ENCODE peak calls at places on chromosomes 7 and 10, in ten cellular contexts. B, S, I, Q, H, C, X, O, U and N are unnamed samples.

GRCh38 chr10:102222798-102223197 is 3.3 kb upstream of the ELOVL3 start:
- DNase-seq in C (no peak), B (no peak), I (no peak), O (no peak), Q (no peak), S (no peak), U (no peak), X (no peak), H (no peak), N (no peak)

GRCh38 chr7:129176853-129177369 is 11.5 kb upstream of the SMO start:
- DNase-seq in S (no peak), X (no peak), I (no peak), Q (no peak), C (no peak), B (no peak), O (no peak), U (no peak), H (no peak), N (no peak)

GRCh38 chr7:142557971-142558582 is 191.2 kb upstream of the PRSS1 start:
- DNase-seq in S (peak), H (no peak), C (no peak), B (no peak), I (peak), O (no peak), Q (peak), U (no peak), X (no peak), N (peak)

GRCh38 chr7:135661311-135662122 is 797 bp upstream of the STMP1 start:
- DNase-seq in I (peak), H (no peak), X (no peak), Q (no peak), C (no peak), B (no peak), U (no peak), O (no peak), S (no peak), N (no peak)

GRCh38 chr10:78664929-78665525 is 403.7 kb upstream of the ZMIZ1 start:
- DNase-seq in H (no peak), I (no peak), X (no peak), O (no peak), S (peak), C (no peak), Q (peak), B (no peak), U (no peak), N (no peak)

GRCh38 chr10:26439436-26440090 is 1.4 kb downstream of the APBB1IP start:
- DNase-seq in O (no peak), U (no peak), Q (no peak), S (no peak), H (no peak), X (no peak), B (no peak), C (no peak), I (no peak), N (no peak)

GRCh38 chr10:128859738-128860386 is 607.2 kb upstream of the MGMT start:
- DNase-seq in I (no peak), S (peak), X (no peak), H (no peak), O (peak), C (no peak), U (no peak), B (no peak), Q (peak), N (no peak)

GRCh38 chr10:132798876-132799275 is 12.9 kb upstream of the NKX6-2 start:
- DNase-seq in S (no peak), I (no peak), X (no peak), O (no peak), B (no peak), U (no peak), C (no peak), H (no peak), Q (no peak), N (no peak)

GRCh38 chr10:19815478-19816419 is 483 bp upstream of the PLXDC2 start:
- DNase-seq in C (no peak), B (peak), O (peak), I (peak), Q (peak), X (peak), H (peak), U (no peak), S (peak), N (no peak)

GRCh38 chr10:62817120-62817762 is 1.1 kb upstream of the EGR2 start:
- DNase-seq in X (no peak), O (peak), U (no peak), H (peak), C (peak), Q (no peak), B (peak), S (peak), I (peak), N (no peak)

GRCh38 chr7:41005381-41005901 is 697.4 kb downstream of the INHBA start:
- DNase-seq in Q (peak), S (no peak), U (peak), I (no peak), O (no peak), H (no peak), X (no peak), C (no peak), B (no peak), N (peak)

GRCh38 chr7:2018786-2019692 is 213.7 kb downstream of the MAD1L1 start:
- DNase-seq in X (peak), S (no peak), H (no peak), U (peak), C (no peak), B (peak), Q (peak), I (no peak), O (peak), N (peak)

GRCh38 chr7:69832356-69832755 is 234.1 kb downstream of the AUTS2 start:
- DNase-seq in U (no peak), X (no peak), Q (no peak), S (no peak), I (no peak), H (no peak), C (no peak), O (no peak), B (no peak), N (no peak)

GRCh38 chr7:925601-926000 is 28.9 kb downstream of the ADAP1 start:
- DNase-seq in U (no peak), I (peak), Q (no peak), B (peak), S (peak), O (no peak), H (no peak), X (no peak), C (peak), N (no peak)

GRCh38 chr7:155785536-155785935 is 26.7 kb downstream of the SHH start:
- DNase-seq in C (no peak), H (no peak), X (peak), Q (peak), B (peak), U (no peak), O (no peak), S (no peak), I (no peak), N (no peak)

GRCh38 chr7:157513162-157513621 is 176.4 kb downstream of the DNAJB6 start:
- DNase-seq in C (no peak), Q (no peak), I (no peak), B (peak), X (peak), U (no peak), H (no peak), S (no peak), O (peak), N (no peak)

GRCh38 chr10:93438796-93439253 is 43.3 kb downstream of the MYOF start:
- DNase-seq in O (no peak), Q (peak), C (no peak), X (no peak), B (no peak), U (no peak), S (no peak), I (peak), H (peak), N (no peak)

GRCh38 chr10:118729641-118730258 is 25.0 kb downstream of the CACUL1 start:
- DNase-seq in X (no peak), H (no peak), B (no peak), O (no peak), C (peak), U (no peak), S (no peak), I (no peak), Q (peak), N (no peak)

GRCh38 chr10:76435154-76435553 is 1003.7 kb downstream of the LRMDA start:
- DNase-seq in C (no peak), U (no peak), H (no peak), B (no peak), O (no peak), I (no peak), Q (no peak), S (no peak), X (no peak), N (no peak)

GRCh38 chr7:157607218-157607617 is 270.4 kb downstream of the DNAJB6 start:
- DNase-seq in U (no peak), C (no peak), B (no peak), X (no peak), H (no peak), S (no peak), O (no peak), I (no peak), Q (no peak), N (no peak)

GRCh38 chr10:6195376-6195775 is 7.4 kb upstream of the PFKFB3 start:
- DNase-seq in O (no peak), U (no peak), Q (peak), X (peak), B (no peak), I (no peak), S (no peak), C (no peak), H (no peak), N (no peak)

GRCh38 chr7:64883113-64883905 is 19.8 kb upstream of the ZNF273 start:
- DNase-seq in Q (no peak), X (peak), S (no peak), C (no peak), B (no peak), O (peak), I (no peak), U (no peak), H (no peak), N (no peak)

GRCh38 chr10:132370426-132371340 is 26.3 kb upstream of the PWWP2B start:
- DNase-seq in U (no peak), C (no peak), O (no peak), B (peak), X (no peak), S (no peak), H (no peak), I (no peak), Q (no peak), N (no peak)

GRCh38 chr7:22296916-22297315 is 60.0 kb downstream of the RAPGEF5 start:
- DNase-seq in X (no peak), U (no peak), B (no peak), S (no peak), Q (peak), H (no peak), I (no peak), C (no peak), O (no peak), N (no peak)

GRCh38 chr10:1963341-1963740 is 226.0 kb upstream of the ADARB2 start:
- DNase-seq in U (no peak), C (no peak), O (no peak), Q (no peak), X (no peak), S (no peak), H (no peak), I (no peak), B (no peak), N (no peak)

GRCh38 chr10:125204400-125204799 is 44.0 kb upstream of the CTBP2 start:
- DNase-seq in H (no peak), B (no peak), U (no peak), X (no peak), Q (no peak), O (no peak), C (no peak), I (no peak), S (no peak), N (no peak)

GRCh38 chr7:139767561-139767982 is 10.2 kb downstream of the HIPK2 start:
- DNase-seq in I (no peak), O (no peak), Q (peak), B (no peak), X (no peak), U (no peak), H (no peak), C (peak), S (peak), N (no peak)

GRCh38 chr10:129962092-129962494 is 2.0 kb downstream of the EBF3 start:
- DNase-seq in Q (peak), C (no peak), H (no peak), X (peak), U (no peak), S (no peak), I (no peak), B (no peak), O (peak), N (no peak)

GRCh38 chr10:45008524-45009161 is 7.9 kb downstream of the ZNF22 start:
- DNase-seq in O (no peak), H (peak), Q (peak), U (peak), S (peak), B (no peak), X (peak), I (peak), C (peak), N (peak)

GRCh38 chr10:88386878-88387773 is 196.0 kb downstream of the RNLS start:
- DNase-seq in S (no peak), C (peak), O (no peak), X (peak), I (peak), Q (peak), U (no peak), B (no peak), H (peak), N (no peak)

GRCh38 chr10:31782701-31783100 is 145.9 kb downstream of the ARHGAP12 start:
- DNase-seq in B (no peak), U (no peak), Q (no peak), O (no peak), X (no peak), C (no peak), S (no peak), I (no peak), H (no peak), N (no peak)

GRCh38 chr10:6416892-6417512 is 163.1 kb downstream of the PRKCQ start:
- DNase-seq in H (no peak), B (no peak), X (no peak), U (no peak), C (no peak), Q (peak), O (no peak), S (no peak), I (no peak), N (peak)

GRCh38 chr10:6763417-6763816 is 183.3 kb upstream of the PRKCQ start:
- DNase-seq in O (no peak), I (no peak), U (no peak), Q (no peak), H (no peak), X (no peak), B (no peak), S (no peak), C (no peak), N (no peak)

GRCh38 chr7:631291-631711 is 95.2 kb upstream of the DNAAF5 start:
- DNase-seq in B (no peak), S (no peak), I (no peak), C (no peak), Q (no peak), O (no peak), H (no peak), X (no peak), U (no peak), N (no peak)

GRCh38 chr10:66964946-66965345 is 39.1 kb downstream of the LRRTM3 start:
- DNase-seq in C (no peak), U (no peak), I (no peak), B (no peak), X (no peak), O (no peak), H (no peak), S (no peak), Q (no peak), N (no peak)

GRCh38 chr7:95213809-95214492 is 110.4 kb downstream of the PON1 start:
- DNase-seq in O (peak), X (no peak), Q (peak), U (no peak), S (no peak), H (no peak), I (no peak), C (no peak), B (no peak), N (no peak)

GRCh38 chr7:50534690-50535290 is 30.4 kb downstream of the DDC start:
- DNase-seq in H (no peak), X (peak), B (peak), C (no peak), I (no peak), O (no peak), S (peak), Q (peak), U (peak), N (peak)
- TF ChIP-seq CTCF in H (no peak), X (no peak), B (peak), C (no peak), I (no peak), O (no peak), S (no peak), Q (peak), U (peak), N (no peak)

GRCh38 chr10:36042135-36042534 is 400.0 kb upstream of the FZD8 start:
- DNase-seq in B (no peak), I (no peak), Q (no peak), C (no peak), O (no peak), U (no peak), S (no peak), X (no peak), H (no peak), N (no peak)
- TF ChIP-seq CTCF in B (no peak), I (no peak), Q (peak), C (no peak), O (no peak), U (no peak), S (no peak), X (no peak), H (no peak), N (no peak)

DNA sequence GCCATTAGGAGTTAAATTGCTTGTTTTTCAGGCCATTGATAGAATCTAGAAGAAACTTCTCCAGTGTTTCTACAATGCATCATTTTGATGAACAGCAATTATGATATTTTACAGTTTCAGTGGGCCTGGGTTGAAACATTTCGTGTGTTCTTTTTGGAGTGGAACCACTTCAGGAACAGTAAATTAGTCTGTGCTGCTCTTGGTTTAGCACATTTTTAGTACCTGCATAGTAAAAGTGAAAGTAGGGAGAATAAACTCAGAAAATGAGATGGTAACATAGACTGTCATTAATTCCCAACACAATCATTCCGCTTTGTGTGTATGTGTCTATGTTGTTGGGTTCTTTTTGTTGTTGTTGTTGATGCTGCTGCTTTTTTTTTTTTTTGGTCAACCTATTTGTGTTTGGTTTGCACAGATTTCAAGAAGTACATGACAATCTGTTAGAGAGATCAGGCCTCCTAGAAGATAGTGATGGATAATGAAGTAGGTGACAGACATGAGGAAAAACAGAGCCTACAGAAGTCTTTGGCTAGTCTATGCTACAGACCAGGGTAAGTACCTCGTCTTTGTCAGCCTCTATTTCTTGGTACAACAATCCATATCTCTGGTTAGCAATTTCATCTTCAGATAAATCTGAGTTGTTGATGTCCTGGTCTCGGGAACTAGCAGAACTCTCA is 154.0 kb upstream of the TARP start:
- DNase-seq in Q (no peak), X (no peak), O (no peak), C (no peak), H (no peak), S (no peak), I (no peak), B (no peak), U (no peak), N (no peak)
- TF ChIP-seq CTCF in Q (no peak), X (no peak), O (no peak), C (no peak), H (no peak), S (no peak), I (no peak), B (no peak), U (no peak), N (no peak)

GRCh38 chr7:18320971-18321567 is 174.5 kb upstream of the HDAC9 start:
- DNase-seq in S (no peak), X (no peak), H (no peak), B (no peak), C (peak), U (no peak), I (no peak), O (no peak), Q (peak), N (peak)
- TF ChIP-seq CTCF in S (peak), X (peak), H (peak), B (peak), C (peak), U (peak), I (peak), O (no peak), Q (peak), N (peak)

GRCh38 chr10:52911163-52911562 is 138.6 kb upstream of the MBL2 start:
- DNase-seq in Q (no peak), B (no peak), U (no peak), O (no peak), C (no peak), I (no peak), S (no peak), X (no peak), H (no peak), N (no peak)

GRCh38 chr10:52903397-52903938 is 130.9 kb upstream of the MBL2 start:
- DNase-seq in B (no peak), I (no peak), X (no peak), C (no peak), O (no peak), Q (no peak), S (no peak), H (no peak), U (no peak), N (no peak)

GRCh38 chr10:52906046-52906445 is 133.5 kb upstream of the MBL2 start:
- DNase-seq in H (no peak), B (no peak), C (no peak), S (no peak), I (no peak), X (no peak), U (no peak), Q (no peak), O (no peak), N (no peak)

GRCh38 chr10:52908483-52908882 is 135.9 kb upstream of the MBL2 start:
- DNase-seq in U (no peak), X (no peak), B (no peak), S (no peak), H (no peak), Q (no peak), C (no peak), I (no peak), O (no peak), N (no peak)
- TF ChIP-seq CTCF in U (no peak), X (no peak), B (no peak), S (no peak), H (no peak), Q (no peak), C (no peak), I (no peak), O (no peak), N (no peak)

GRCh38 chr10:73940634-73941221 is 29.8 kb downstream of the PLAU start:
- DNase-seq in H (peak), S (peak), U (no peak), X (peak), I (peak), Q (peak), C (peak), O (peak), B (peak), N (no peak)
- TF ChIP-seq CTCF in H (peak), S (peak), U (peak), X (peak), I (peak), Q (peak), C (peak), O (peak), B (peak), N (peak)

DNA sequence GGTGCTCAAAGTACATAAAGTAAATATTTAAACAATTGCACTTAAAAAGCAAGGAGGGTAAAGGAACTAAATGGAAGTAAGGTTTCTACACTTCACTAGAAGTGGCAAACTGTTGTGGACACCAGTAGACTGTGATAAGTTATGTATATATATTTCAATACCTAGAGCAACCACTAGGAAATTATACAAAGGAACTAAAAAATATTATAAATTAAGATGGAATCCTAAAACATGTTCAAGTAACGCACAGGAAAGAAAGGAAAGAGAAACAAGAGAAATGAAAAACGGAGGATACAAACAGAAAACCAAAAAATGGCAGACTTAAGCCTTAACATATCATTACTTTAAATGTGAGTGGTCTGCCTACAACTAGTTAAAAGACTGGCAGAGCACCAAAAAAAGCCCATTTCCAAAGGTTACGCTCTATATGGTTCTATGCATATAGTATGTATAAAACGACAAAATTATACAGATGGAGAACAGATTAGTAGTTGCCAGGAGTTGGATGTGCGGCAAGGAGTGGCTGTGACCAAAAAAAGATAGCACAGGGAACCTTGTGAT is 19.0 kb downstream of the VPS41 start:
- DNase-seq in Q (no peak), H (no peak), I (no peak), B (no peak), U (no peak), X (no peak), O (no peak), S (no peak), C (no peak), N (no peak)
- TF ChIP-seq CTCF in Q (no peak), H (no peak), I (peak), B (peak), U (peak), X (peak), O (no peak), S (peak), C (no peak), N (peak)